ENCODE peak calls at places on chromosomes 13 and 19, in ten cellular contexts. I is cardiac muscle cell, G is spleen, S is fibroblast of villous mesenchyme, O is foreskin fibroblast, V is heart right ventricle, F is choroid plexus epithelial cell, Z is neural progenitor cell, T is GM06990, A is fibroblast of lung. Y is an unnamed sample.

GRCh38 chr19:33670398-33670797 is 48.6 kb downstream of the CHST8 start:
- DNase-seq in A (no peak), S (no peak), Z (no peak), F (no peak), I (no peak), V (no peak), O (no peak), G (peak), T (no peak), Y (no peak)

GRCh38 chr19:13234518-13234917 is 84.3 kb downstream of the IER2 start:
- DNase-seq in I (peak), O (peak), T (peak), F (no peak), Z (peak), S (peak), G (peak), A (peak), V (peak), Y (no peak)

GRCh38 chr13:112244061-112244460 is 132.1 kb upstream of the SPACA7 start:
- DNase-seq in T (no peak), V (no peak), Z (no peak), S (no peak), G (peak), F (no peak), O (no peak), A (no peak), I (no peak), Y (no peak)

GRCh38 chr19:18460313-18460712 is 22.4 kb upstream of the ISYNA1 start:
- DNase-seq in A (peak), S (peak), G (peak), I (no peak), O (peak), Z (no peak), V (peak), F (peak), T (no peak), Y (no peak)

GRCh38 chr13:68047889-68048288 is 817.8 kb upstream of the PCDH9 start:
- DNase-seq in A (no peak), O (no peak), G (no peak), T (no peak), F (no peak), Z (peak), I (no peak), S (no peak), V (no peak), Y (no peak)

GRCh38 chr13:50798923-50799322 is 44.6 kb downstream of the DLEU7 start:
- DNase-seq in I (no peak), V (no peak), T (no peak), G (no peak), A (peak), O (peak), F (peak), S (no peak), Z (no peak), Y (no peak)

GRCh38 chr13:85725433-85725832 is 73.8 kb downstream of the SLITRK6 start:
- DNase-seq in I (no peak), Z (no peak), A (no peak), S (no peak), O (no peak), F (no peak), T (no peak), V (no peak), G (no peak), Y (no peak)

GRCh38 chr13:29888306-29888705 is 37.9 kb upstream of the UBL3 start:
- DNase-seq in F (peak), S (peak), Z (no peak), I (no peak), T (no peak), A (no peak), G (no peak), V (no peak), O (peak), Y (no peak)

GRCh38 chr19:54190503-54190941 is 586 bp upstream of the TSEN34 start:
- DNase-seq in G (peak), Z (peak), T (peak), V (peak), I (peak), A (peak), S (peak), F (peak), O (peak), Y (peak)

GRCh38 chr19:35251456-35251855 is 2.7 kb downstream of the LSR start:
- DNase-seq in O (no peak), G (peak), F (no peak), A (no peak), I (no peak), S (no peak), V (no peak), T (no peak), Z (no peak), Y (no peak)

GRCh38 chr19:6800991-6801396 is 28.5 kb downstream of the VAV1 start:
- DNase-seq in O (peak), F (peak), G (no peak), Z (no peak), A (peak), T (no peak), S (peak), V (no peak), I (no peak), Y (peak)

GRCh38 chr19:46355234-46355990 is 8.5 kb downstream of the PPP5C start:
- DNase-seq in S (no peak), G (no peak), A (no peak), Z (no peak), F (no peak), I (no peak), T (no peak), O (no peak), V (no peak), Y (no peak)

GRCh38 chr19:5963855-5964254 is 14.1 kb downstream of the RANBP3 start:
- DNase-seq in O (no peak), G (peak), S (no peak), T (no peak), I (no peak), A (no peak), V (no peak), Z (no peak), F (no peak), Y (no peak)

GRCh38 chr13:45441633-45442032 is 23.1 kb upstream of the COG3 start:
- DNase-seq in O (peak), F (peak), Z (no peak), A (peak), G (no peak), S (peak), V (no peak), I (no peak), T (peak), Y (no peak)

GRCh38 chr13:98372886-98373285 is 195.8 kb upstream of the RNF113B start:
- DNase-seq in G (no peak), F (peak), A (peak), T (no peak), Z (no peak), O (peak), I (peak), V (no peak), S (peak), Y (no peak)

GRCh38 chr13:106612688-106613087 is 44.8 kb upstream of the ARGLU1 start:
- DNase-seq in O (peak), G (no peak), Z (no peak), V (peak), A (no peak), T (no peak), F (peak), S (peak), I (peak), Y (no peak)

GRCh38 chr13:38763446-38764381 is 76.8 kb downstream of the FREM2 start:
- DNase-seq in V (no peak), F (peak), I (peak), G (no peak), Z (peak), T (no peak), S (peak), A (peak), O (peak), Y (peak)

GRCh38 chr13:42039457-42039945 is 8.9 kb upstream of the DGKH start:
- DNase-seq in Z (no peak), O (no peak), S (no peak), A (no peak), G (no peak), V (peak), I (no peak), F (no peak), T (no peak), Y (no peak)

GRCh38 chr13:40681341-40682051 is 15.1 kb upstream of the FOXO1 start:
- DNase-seq in V (peak), I (no peak), T (no peak), F (peak), G (no peak), A (peak), Z (no peak), S (no peak), O (peak), Y (no peak)

GRCh38 chr13:64293923-64294322 is 2878.3 kb upstream of the PCDH20 start:
- DNase-seq in O (peak), A (peak), F (peak), G (no peak), Z (no peak), T (no peak), I (no peak), S (peak), V (no peak), Y (no peak)

GRCh38 chr13:90365130-90365529 is 982.4 kb upstream of the MIR17HG start:
- DNase-seq in T (no peak), V (no peak), A (peak), I (no peak), O (no peak), G (no peak), S (peak), Z (no peak), F (peak), Y (no peak)

GRCh38 chr19:4066176-4066606 is 508 bp downstream of the ZBTB7A start:
- DNase-seq in V (no peak), T (no peak), G (peak), I (no peak), S (no peak), Z (no peak), O (no peak), F (no peak), A (no peak), Y (no peak)

DNA sequence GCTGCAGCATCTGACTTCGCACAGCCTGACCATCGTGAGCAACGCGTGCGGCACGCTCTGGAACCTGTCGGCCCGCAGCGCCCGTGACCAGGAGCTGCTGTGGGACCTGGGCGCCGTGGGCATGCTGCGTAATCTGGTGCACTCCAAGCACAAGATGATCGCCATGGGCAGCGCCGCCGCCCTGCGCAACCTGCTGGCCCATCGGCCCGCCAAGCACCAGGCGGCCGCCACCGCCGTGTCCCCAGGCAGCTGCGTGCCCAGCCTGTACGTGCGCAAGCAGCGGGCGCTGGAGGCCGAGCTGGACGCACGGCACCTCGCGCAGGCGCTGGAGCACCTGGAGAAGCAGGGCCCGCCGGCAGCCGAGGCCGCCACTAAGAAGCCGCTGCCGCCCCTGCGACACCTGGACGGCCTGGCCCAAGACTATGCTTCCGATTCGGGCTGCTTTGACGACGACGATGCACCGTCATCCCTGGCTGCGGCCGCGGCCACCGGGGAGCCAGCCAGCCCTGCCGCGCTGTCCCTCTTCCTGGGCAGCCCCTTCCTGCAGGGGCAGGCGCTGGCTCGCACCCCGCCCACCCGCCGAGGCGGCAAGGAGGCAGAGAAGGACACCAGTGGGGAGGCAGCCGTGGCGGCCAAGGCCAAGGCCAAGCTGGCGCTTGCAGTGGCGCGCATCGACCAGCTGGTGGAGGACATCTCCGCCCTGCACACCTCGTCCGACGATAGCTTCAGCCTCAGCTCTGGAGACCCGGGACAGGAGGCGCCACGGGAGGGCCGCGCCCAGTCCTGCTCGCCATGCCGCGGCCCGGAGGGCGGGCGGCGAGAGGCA is 13.6 kb downstream of the C19orf25 start:
- DNase-seq in I (peak), T (no peak), Z (peak), V (no peak), A (no peak), O (peak), G (peak), S (peak), F (peak), Y (no peak)
- TF ChIP-seq CTCF in I (peak), T (peak), Z (no peak), V (peak), A (no peak), O (peak), G (no peak), S (peak), F (peak), Y (peak)

GRCh38 chr19:11192957-11193939 is 4.1 kb downstream of the KANK2 start:
- DNase-seq in V (no peak), T (no peak), Z (no peak), S (no peak), O (no peak), G (no peak), A (no peak), F (no peak), I (no peak), Y (no peak)
- H3K4me3 ChIP-seq in V (no peak), T (no peak), Z (no peak), S (peak), O (no peak), G (no peak), A (no peak), F (no peak), I (no peak), Y (no peak)

DNA sequence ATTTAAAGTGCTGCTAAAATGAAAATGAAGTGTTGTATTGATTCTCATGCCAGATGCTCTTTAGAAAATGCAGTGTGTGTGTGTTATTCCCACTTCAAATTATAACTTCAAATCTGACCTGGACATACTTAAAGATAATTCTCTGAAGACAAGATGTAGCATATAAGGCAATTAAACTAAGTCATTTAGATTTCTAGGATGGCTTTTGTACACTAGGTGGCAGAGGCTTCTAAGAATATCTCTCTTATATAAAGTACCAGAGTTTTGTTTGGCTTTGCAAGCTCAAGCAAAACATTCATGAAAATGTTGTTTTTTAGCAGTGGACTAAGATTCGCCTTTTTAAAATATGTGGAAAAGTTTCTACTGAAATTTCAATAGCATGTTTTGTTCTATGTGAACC is 407.2 kb downstream of the GPC5 start:
- DNase-seq in Z (no peak), F (peak), V (no peak), T (no peak), A (no peak), S (no peak), I (peak), G (no peak), O (no peak), Y (no peak)
- TF ChIP-seq CTCF in Z (peak), F (peak), V (peak), T (no peak), A (no peak), S (no peak), I (peak), G (no peak), O (no peak), Y (no peak)

GRCh38 chr19:2537544-2537943 is 61.6 kb downstream of the GADD45B start:
- DNase-seq in I (no peak), G (no peak), Z (no peak), F (no peak), T (no peak), O (no peak), A (no peak), V (no peak), S (no peak), Y (no peak)

GRCh38 chr19:2542341-2543069 is 66.6 kb downstream of the GADD45B start:
- DNase-seq in F (peak), T (peak), G (peak), O (no peak), Z (no peak), A (peak), V (no peak), S (peak), I (peak), Y (no peak)

GRCh38 chr19:2538096-2538757 is 62.3 kb downstream of the GADD45B start:
- DNase-seq in I (no peak), F (no peak), S (no peak), V (no peak), O (no peak), Z (no peak), A (no peak), T (no peak), G (no peak), Y (no peak)

GRCh38 chr19:2540646-2541454 is 64.9 kb downstream of the GADD45B start:
- DNase-seq in G (peak), Z (peak), T (no peak), A (peak), V (peak), S (peak), I (peak), O (peak), F (peak), Y (peak)

DNA sequence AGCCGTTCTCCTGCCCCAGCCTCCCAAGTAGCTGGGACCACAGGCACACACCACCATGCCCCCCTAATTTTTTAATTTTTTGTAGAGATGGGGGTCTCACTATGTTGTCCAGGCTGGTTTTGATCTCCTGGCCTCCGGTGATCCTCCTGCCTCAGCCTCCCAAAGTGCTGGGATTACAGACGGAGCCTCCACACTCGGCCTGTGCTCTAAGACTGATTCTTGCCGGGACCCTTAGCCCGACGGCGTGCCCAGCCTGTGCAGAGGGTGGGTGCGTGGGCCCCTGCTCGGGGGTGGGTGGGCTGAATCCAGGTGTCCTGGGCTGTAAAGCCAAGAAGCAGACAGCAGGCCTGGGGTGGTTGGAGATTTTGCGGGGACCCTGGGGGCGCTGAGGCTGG is 64.3 kb downstream of the GADD45B start:
- DNase-seq in S (no peak), V (no peak), G (peak), A (no peak), Z (no peak), O (no peak), I (no peak), F (no peak), T (no peak), Y (no peak)
- H3K4me3 ChIP-seq in S (no peak), V (peak), G (no peak), A (no peak), Z (peak), O (peak), I (peak), F (no peak), T (no peak), Y (peak)

GRCh38 chr19:11404588-11405258 is 14.4 kb downstream of the RGL3 start:
- DNase-seq in G (no peak), V (no peak), A (no peak), F (no peak), T (no peak), I (no peak), O (no peak), S (no peak), Z (no peak), Y (no peak)

GRCh38 chr19:11410682-11411081 is 8.4 kb downstream of the RGL3 start:
- DNase-seq in F (peak), A (peak), I (no peak), S (no peak), O (peak), T (no peak), Z (no peak), G (no peak), V (no peak), Y (no peak)

GRCh38 chr19:11401808-11402543 is 17.1 kb downstream of the RGL3 start:
- DNase-seq in A (no peak), F (no peak), I (no peak), G (no peak), T (no peak), V (no peak), S (no peak), O (no peak), Z (no peak), Y (no peak)

GRCh38 chr19:11408591-11408990 is 10.5 kb downstream of the RGL3 start:
- DNase-seq in G (no peak), F (no peak), O (no peak), V (no peak), Z (no peak), I (no peak), A (no peak), S (no peak), T (no peak), Y (no peak)

GRCh38 chr19:11405846-11406643 is 13.1 kb downstream of the RGL3 start:
- DNase-seq in I (no peak), V (no peak), A (no peak), S (no peak), G (peak), F (no peak), O (peak), T (no peak), Z (peak), Y (no peak)
- TF ChIP-seq CTCF in I (peak), V (peak), A (peak), S (peak), G (no peak), F (peak), O (peak), T (peak), Z (peak), Y (peak)

GRCh38 chr13:53137777-53138176 is 109.2 kb downstream of the OLFM4 start:
- DNase-seq in I (no peak), F (peak), A (peak), O (peak), T (no peak), Z (no peak), V (no peak), S (peak), G (no peak), Y (peak)
- H3K4me3 ChIP-seq in I (no peak), F (no peak), A (no peak), O (no peak), T (no peak), Z (no peak), V (no peak), S (no peak), G (no peak), Y (no peak)

GRCh38 chr13:97125051-97125809 is 96.9 kb upstream of the MBNL2 start:
- DNase-seq in G (no peak), I (peak), Z (peak), A (peak), V (no peak), S (peak), T (peak), F (peak), O (peak), Y (no peak)

GRCh38 chr13:97122381-97122996 is 99.6 kb upstream of the MBNL2 start:
- DNase-seq in Z (no peak), G (no peak), S (peak), O (peak), I (no peak), V (no peak), T (no peak), F (peak), A (peak), Y (no peak)

GRCh38 chr13:97127842-97128241 is 94.3 kb upstream of the MBNL2 start:
- DNase-seq in F (no peak), Z (no peak), I (no peak), S (peak), O (no peak), A (no peak), T (no peak), G (no peak), V (no peak), Y (no peak)

GRCh38 chr13:97124237-97124636 is 97.9 kb upstream of the MBNL2 start:
- DNase-seq in F (no peak), O (no peak), S (no peak), Z (no peak), G (no peak), A (no peak), T (no peak), I (no peak), V (no peak), Y (no peak)

DNA sequence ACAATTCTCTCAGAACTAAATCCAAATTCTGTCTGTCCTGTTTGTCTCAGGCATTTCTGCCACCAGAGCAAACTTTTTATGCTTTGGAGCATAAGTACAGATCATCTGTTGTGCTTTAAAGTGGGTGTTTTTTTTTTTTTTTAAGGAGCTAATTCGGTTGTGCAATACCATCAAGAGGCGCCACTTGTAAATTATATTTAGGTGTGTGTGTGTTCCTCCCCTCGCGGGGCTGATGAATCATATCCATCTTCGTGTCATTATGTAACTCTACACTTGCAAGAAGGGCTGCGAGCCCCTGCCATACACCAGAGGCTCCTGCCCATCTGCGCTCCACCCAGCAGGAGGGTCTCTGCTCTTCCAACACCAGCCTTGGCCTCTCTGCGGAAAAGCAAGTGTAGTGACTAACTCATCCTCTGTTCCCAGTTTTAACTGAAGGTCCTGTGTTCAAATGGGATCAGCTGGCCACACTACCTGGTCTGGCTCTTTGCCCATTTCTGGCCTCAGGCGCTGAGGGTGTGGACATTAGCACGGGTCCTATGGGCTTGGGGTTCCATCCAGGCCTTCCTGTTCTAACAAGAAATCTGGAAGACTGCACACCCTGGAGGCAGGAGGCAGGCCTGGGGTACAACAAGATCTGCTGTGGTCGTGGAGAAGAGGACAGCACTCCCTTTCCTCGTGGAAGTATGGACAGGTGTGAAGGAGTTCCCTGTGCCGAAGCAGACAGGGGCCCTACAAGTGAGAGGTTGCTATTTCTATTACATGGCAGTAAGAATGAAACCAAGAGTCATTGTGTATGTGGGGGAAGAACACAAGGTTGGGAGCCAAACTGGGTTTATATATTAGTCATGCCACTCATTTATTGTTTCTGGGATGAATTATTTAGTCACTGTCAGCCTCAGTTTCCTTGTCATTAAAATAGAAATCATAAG is 96.1 kb upstream of the MBNL2 start:
- DNase-seq in A (peak), I (no peak), G (no peak), V (no peak), T (peak), F (peak), S (peak), O (peak), Z (no peak), Y (no peak)
- TF ChIP-seq CTCF in A (no peak), I (no peak), G (no peak), V (no peak), T (no peak), F (no peak), S (peak), O (peak), Z (no peak), Y (no peak)

Y was measured in AG04449.